ENCODE peak calls at places on chromosomes 6 and 20, in eight cellular contexts. G is HCT116, L is mesendoderm, H is hepatocyte, Q is MM.1S, J is HepG2, M is H9, Y is A549. R is an unnamed sample.

GRCh38 chr6:3352678-3353077 is 93.9 kb downstream of the PSMG4 start:
- DNase-seq in J (no peak), Y (no peak), G (no peak), L (no peak), Q (no peak), H (no peak), M (no peak), R (no peak)

GRCh38 chr6:137092018-137092417 is 47.3 kb upstream of the IL20RA start:
- DNase-seq in Q (no peak), L (no peak), Y (no peak), M (no peak), G (no peak), H (no peak), J (no peak), R (no peak)

GRCh38 chr6:26342106-26342999 is 22.6 kb upstream of the BTN3A2 start:
- DNase-seq in Q (peak; percentile 43), H (no peak), G (no peak), J (no peak), M (peak; percentile 56), L (peak; percentile 91), Y (no peak), R (peak; percentile 28)

GRCh38 chr6:31186052-31186734 is 15.7 kb upstream of the POU5F1 start:
- DNase-seq in G (no peak), H (no peak), M (no peak), J (peak; percentile 75), Y (no peak), L (no peak), Q (no peak), R (peak; percentile 17)

GRCh38 chr6:37020426-37021211 is 15.2 kb downstream of the FGD2 start:
- DNase-seq in L (peak; percentile 33), Q (no peak), Y (no peak), M (peak; percentile 73), H (peak; percentile 44), J (no peak), G (no peak), R (no peak)

GRCh38 chr20:17443326-17443858 is 87.8 kb downstream of the BFSP1 start:
- DNase-seq in G (no peak), M (no peak), H (no peak), Y (no peak), J (no peak), L (no peak), Q (no peak), R (no peak)

GRCh38 chr20:29873946-29874345 is 1383.5 kb upstream of the DEFB115 start:
- DNase-seq in J (no peak), G (no peak), H (peak; percentile 79), M (peak; percentile 65), L (peak; percentile 71), Q (peak; percentile 33), Y (no peak), R (peak; percentile 49)

GRCh38 chr6:125046107-125046925 is 84.1 kb downstream of the RNF217 start:
- DNase-seq in L (peak; percentile 46), M (no peak), J (no peak), Y (no peak), G (no peak), H (peak; percentile 34), Q (no peak), R (no peak)

GRCh38 chr6:157099912-157100593 is 223.3 kb downstream of the TMEM242 start:
- DNase-seq in L (no peak), M (no peak), J (no peak), H (no peak), G (no peak), Q (no peak), Y (no peak), R (no peak)

GRCh38 chr20:19070036-19070435 is 142.4 kb upstream of the SLC24A3 start:
- DNase-seq in J (no peak), Q (no peak), M (no peak), H (no peak), L (no peak), Y (no peak), G (no peak), R (no peak)

GRCh38 chr6:3455490-3456394 is 1.1 kb downstream of the SLC22A23 start:
- DNase-seq in G (no peak), Y (no peak), H (peak; percentile 40), L (peak; percentile 50), M (peak; percentile 44), Q (no peak), J (peak; percentile 38), R (no peak)

GRCh38 chr6:151699719-151700118 is 107.8 kb upstream of the ESR1 start:
- DNase-seq in Y (no peak), Q (no peak), J (no peak), H (no peak), L (no peak), G (no peak), M (no peak), R (no peak)

GRCh38 chr6:163180874-163181541 is 233.5 kb upstream of the QKI start:
- DNase-seq in G (peak; percentile 41), M (peak; percentile 84), Q (no peak), Y (peak; percentile 51), J (peak; percentile 91), H (peak; percentile 84), L (peak; percentile 95), R (peak; percentile 56)

GRCh38 chr20:57397693-57398108 is 6.5 kb downstream of the RBM38 start:
- DNase-seq in J (no peak), Q (no peak), L (no peak), H (no peak), Y (no peak), G (no peak), M (no peak), R (no peak)

GRCh38 chr20:57399587-57400261 is 8.5 kb downstream of the RBM38 start:
- DNase-seq in G (no peak), M (no peak), H (no peak), L (no peak), Q (peak; percentile 48), J (no peak), Y (no peak), R (no peak)

GRCh38 chr20:57400262-57400701 is 9.1 kb downstream of the RBM38 start:
- DNase-seq in Q (peak; percentile 5), M (no peak), L (no peak), Y (no peak), H (no peak), G (no peak), J (no peak), R (no peak)

GRCh38 chr20:57398231-57398821 is 7.1 kb downstream of the RBM38 start:
- DNase-seq in G (no peak), J (no peak), Y (no peak), L (no peak), M (no peak), H (no peak), Q (peak; percentile 98), R (no peak)

DNA sequence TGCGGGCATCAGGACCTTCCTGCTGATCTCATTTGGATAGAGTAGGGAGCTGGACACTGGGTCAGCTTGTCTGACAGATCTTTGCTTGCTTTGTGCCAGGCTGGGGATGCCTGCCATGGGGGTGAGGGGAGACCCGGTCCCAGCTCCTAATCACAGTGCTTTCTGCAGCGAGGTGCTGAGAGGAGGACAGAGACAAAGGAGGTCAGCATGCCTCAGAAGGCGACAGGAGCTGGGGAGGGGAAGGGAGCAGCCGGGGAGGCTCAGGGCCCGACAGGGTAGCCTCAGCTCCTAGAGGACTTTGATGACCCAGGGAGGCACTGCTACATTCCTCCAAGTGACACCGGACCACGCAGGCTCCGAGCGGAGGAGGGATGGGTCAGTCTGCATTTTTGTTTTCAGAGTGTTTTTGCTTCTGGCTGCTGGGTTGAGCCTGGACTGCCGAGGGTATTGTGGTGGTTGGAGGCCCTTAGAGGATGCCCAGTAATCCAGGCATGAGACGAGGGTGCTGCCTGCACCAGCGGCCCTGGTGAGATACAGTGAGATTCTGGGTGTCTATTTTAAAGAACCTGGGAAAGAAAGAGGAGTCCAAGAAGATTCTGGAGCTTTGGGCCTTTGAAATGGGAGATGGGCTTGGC is 7.8 kb downstream of the RBM38 start:
- DNase-seq in H (no peak), M (no peak), G (no peak), J (no peak), Y (no peak), Q (no peak), L (no peak), R (no peak)
- H3K27ac ChIP-seq in H (no peak overlapping the region), M (no peak overlapping the region), G (no peak overlapping the region), J (no peak overlapping the region), Y (no peak overlapping the region), Q (peak overlapping the region; percentile 100), L (no peak overlapping the region), R (no peak overlapping the region)

DNA sequence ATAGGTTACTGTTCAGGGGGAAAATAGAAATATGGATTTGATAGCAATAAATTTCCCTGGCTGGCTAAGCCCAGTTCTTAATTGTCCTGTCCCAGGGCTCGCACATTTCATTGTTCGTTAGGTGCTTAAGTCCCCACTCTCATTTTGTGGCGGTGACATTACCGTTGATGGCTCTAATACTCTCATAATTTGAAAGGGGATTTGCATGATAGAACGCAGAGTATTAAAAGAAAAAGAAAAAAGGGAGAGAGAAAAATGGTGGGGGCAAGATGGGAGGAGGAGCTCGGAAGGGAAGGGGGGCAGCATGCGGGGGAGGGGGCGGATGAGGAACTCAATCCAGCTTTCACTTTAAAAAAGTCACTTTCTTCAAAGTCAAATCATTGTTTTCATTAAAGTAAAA is 79.1 kb upstream of the FOXP4 start:
- DNase-seq in Q (no peak), H (no peak), G (no peak), L (no peak), J (no peak), M (no peak), Y (no peak), R (no peak)
- H3K4me2 ChIP-seq in Q (no peak overlapping the region), H (no peak overlapping the region), G (no peak overlapping the region), L (no peak overlapping the region), J (no peak overlapping the region), M (no peak overlapping the region), Y (no peak overlapping the region), R (no peak overlapping the region)

GRCh38 chr6:118696262-118696661 is 44.9 kb upstream of the CEP85L start:
- DNase-seq in Q (no peak), H (no peak), J (no peak), M (no peak), G (no peak), L (no peak), Y (no peak), R (no peak)

GRCh38 chr6:118697554-118697953 is 46.2 kb upstream of the CEP85L start:
- DNase-seq in J (no peak), L (no peak), G (no peak), Y (no peak), M (no peak), Q (no peak), H (no peak), R (no peak)

DNA sequence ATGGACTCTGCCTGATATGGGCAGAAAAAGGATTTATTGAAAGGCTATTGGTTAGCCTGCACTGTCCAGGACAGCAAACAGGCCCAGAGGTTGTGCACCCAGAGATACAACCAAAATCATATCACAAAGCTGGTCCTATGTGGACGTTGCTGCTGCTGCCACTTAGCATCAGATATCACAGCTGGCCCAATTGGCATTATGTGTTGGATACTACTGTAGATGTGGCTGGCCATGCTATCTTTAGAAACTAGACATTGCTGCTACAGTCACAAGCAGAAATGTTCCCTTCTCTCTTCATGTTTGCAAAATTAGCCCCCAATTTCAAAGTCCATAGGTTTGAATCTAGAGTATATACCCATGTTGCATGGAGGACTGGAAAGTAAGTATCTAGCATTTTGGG is 42.2 kb upstream of the CEP85L start:
- DNase-seq in M (no peak), Y (no peak), L (no peak), Q (no peak), G (no peak), J (no peak), H (no peak), R (no peak)
- H3K27ac ChIP-seq in M (no peak overlapping the region), Y (no peak overlapping the region), L (no peak overlapping the region), Q (no peak overlapping the region), G (no peak overlapping the region), J (no peak overlapping the region), H (no peak overlapping the region), R (no peak overlapping the region)

DNA sequence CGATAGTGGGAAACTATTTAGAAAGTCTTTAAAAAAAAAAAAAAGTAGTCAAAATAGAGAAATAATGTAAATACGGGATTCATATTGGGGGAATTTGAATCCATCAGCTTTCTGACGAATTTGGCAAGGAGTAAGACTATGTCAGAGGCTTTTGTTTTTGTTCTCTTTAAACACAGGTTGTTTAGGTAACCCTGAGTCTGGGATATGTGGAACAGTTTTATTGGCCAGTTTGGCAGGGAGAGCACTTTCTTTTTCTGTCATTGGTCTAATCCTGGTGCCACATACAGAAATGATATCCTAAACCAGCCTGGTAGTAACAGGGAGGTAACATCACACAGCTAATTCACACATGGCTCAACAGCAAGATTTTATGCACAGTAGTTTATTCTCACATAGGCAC is 27.7 kb downstream of the HAO1 start:
- DNase-seq in H (no peak), L (no peak), M (no peak), J (no peak), Y (no peak), Q (no peak), G (no peak), R (no peak)
- H3K4me2 ChIP-seq in H (no peak overlapping the region), L (no peak overlapping the region), M (no peak overlapping the region), J (no peak overlapping the region), Y (no peak overlapping the region), Q (no peak overlapping the region), G (no peak overlapping the region), R (no peak overlapping the region)

R was measured in fibroblast of lung.